ENCODE peak calls at places on chromosomes 2 and 18, in ten cellular contexts. S, Y, M, Z, C, P, H, B, W and F are unnamed samples. For H3K4me1, the result is how much of the 10 kb centered on the place peaks cover.

GRCh38 chr2:75587954-75588587 is 27.3 kb upstream of the EVA1A start:
- DNase-seq in S (no peak), Y (peak), M (no peak), Z (no peak), C (peak), P (no peak), H (no peak), B (peak), W (no peak), F (no peak)

GRCh38 chr2:161761160-161761559 is 136.9 kb downstream of the SLC4A10 start:
- DNase-seq in S (no peak), Y (no peak), M (no peak), Z (no peak), C (no peak), P (no peak), H (no peak), B (no peak), W (no peak), F (no peak)

GRCh38 chr2:218444692-218445357 is 25.9 kb downstream of the VIL1 start:
- DNase-seq in S (no peak), Y (peak), M (peak), Z (no peak), C (no peak), P (no peak), H (no peak), B (no peak), W (peak), F (peak)

GRCh38 chr2:122451040-122451439 is 695.6 kb downstream of the TSN start:
- DNase-seq in S (no peak), Y (no peak), M (no peak), Z (peak), C (peak), P (peak), H (no peak), B (peak), W (peak), F (no peak)

GRCh38 chr2:239904496-239904895 is 120.6 kb downstream of the NDUFA10 start:
- DNase-seq in S (no peak), Y (no peak), M (no peak), Z (no peak), C (no peak), P (no peak), H (peak), B (no peak), W (no peak), F (no peak)

GRCh38 chr2:203579131-203579643 is 44.1 kb upstream of the RAPH1 start:
- DNase-seq in S (peak), Y (peak), M (peak), Z (no peak), C (peak), P (peak), H (no peak), B (peak), W (no peak), F (peak)

GRCh38 chr2:70962885-70963878 is 15.2 kb upstream of the ANKRD53 start:
- DNase-seq in S (no peak), Y (no peak), M (no peak), Z (peak), C (no peak), P (peak), H (peak), B (no peak), W (no peak), F (no peak)

GRCh38 chr2:170359466-170359865 is 181.5 kb downstream of the MYO3B start:
- DNase-seq in S (no peak), Y (no peak), M (no peak), Z (no peak), C (no peak), P (no peak), H (no peak), B (no peak), W (no peak), F (no peak)

GRCh38 chr18:57660961-57661360 is 39.3 kb upstream of the NARS1 start:
- DNase-seq in S (no peak), Y (no peak), M (no peak), Z (no peak), C (peak), P (no peak), H (no peak), B (peak), W (no peak), F (no peak)

GRCh38 chr2:86037795-86038192 is 67.9 kb downstream of the POLR1A start:
- DNase-seq in S (no peak), Y (no peak), M (no peak), Z (no peak), C (no peak), P (no peak), H (no peak), B (no peak), W (no peak), F (no peak)

GRCh38 chr18:28834889-28835288 is 658.0 kb upstream of the CDH2 start:
- DNase-seq in S (no peak), Y (peak), M (no peak), Z (no peak), C (peak), P (no peak), H (no peak), B (peak), W (no peak), F (no peak)

GRCh38 chr2:39991298-39991697 is 212.2 kb upstream of the THUMPD2 start:
- DNase-seq in S (no peak), Y (no peak), M (no peak), Z (no peak), C (peak), P (no peak), H (no peak), B (peak), W (no peak), F (no peak)

GRCh38 chr2:25700221-25700660 is 26.9 kb upstream of the DTNB start:
- DNase-seq in S (no peak), Y (peak), M (no peak), Z (peak), C (peak), P (no peak), H (no peak), B (peak), W (peak), F (peak)

GRCh38 chr2:151091583-151091982 is 170.1 kb downstream of the RBM43 start:
- DNase-seq in S (no peak), Y (no peak), M (no peak), Z (no peak), C (peak), P (no peak), H (no peak), B (no peak), W (no peak), F (no peak)

GRCh38 chr2:207796585-207797350 is 27.1 kb upstream of the FZD5 start:
- DNase-seq in S (peak), Y (peak), M (peak), Z (no peak), C (peak), P (peak), H (no peak), B (peak), W (peak), F (peak)

GRCh38 chr2:219947575-219947974 is 320.1 kb downstream of the SLC4A3 start:
- DNase-seq in S (no peak), Y (no peak), M (no peak), Z (no peak), C (peak), P (no peak), H (no peak), B (peak), W (no peak), F (no peak)

GRCh38 chr2:204982303-204982702 is 437.0 kb downstream of the PARD3B start:
- DNase-seq in S (no peak), Y (no peak), M (no peak), Z (no peak), C (peak), P (peak), H (no peak), B (peak), W (no peak), F (no peak)

GRCh38 chr2:239537633-239538356 is 137.0 kb upstream of the HDAC4 start:
- DNase-seq in S (peak), Y (no peak), M (no peak), Z (no peak), C (no peak), P (no peak), H (no peak), B (no peak), W (no peak), F (no peak)

DNA sequence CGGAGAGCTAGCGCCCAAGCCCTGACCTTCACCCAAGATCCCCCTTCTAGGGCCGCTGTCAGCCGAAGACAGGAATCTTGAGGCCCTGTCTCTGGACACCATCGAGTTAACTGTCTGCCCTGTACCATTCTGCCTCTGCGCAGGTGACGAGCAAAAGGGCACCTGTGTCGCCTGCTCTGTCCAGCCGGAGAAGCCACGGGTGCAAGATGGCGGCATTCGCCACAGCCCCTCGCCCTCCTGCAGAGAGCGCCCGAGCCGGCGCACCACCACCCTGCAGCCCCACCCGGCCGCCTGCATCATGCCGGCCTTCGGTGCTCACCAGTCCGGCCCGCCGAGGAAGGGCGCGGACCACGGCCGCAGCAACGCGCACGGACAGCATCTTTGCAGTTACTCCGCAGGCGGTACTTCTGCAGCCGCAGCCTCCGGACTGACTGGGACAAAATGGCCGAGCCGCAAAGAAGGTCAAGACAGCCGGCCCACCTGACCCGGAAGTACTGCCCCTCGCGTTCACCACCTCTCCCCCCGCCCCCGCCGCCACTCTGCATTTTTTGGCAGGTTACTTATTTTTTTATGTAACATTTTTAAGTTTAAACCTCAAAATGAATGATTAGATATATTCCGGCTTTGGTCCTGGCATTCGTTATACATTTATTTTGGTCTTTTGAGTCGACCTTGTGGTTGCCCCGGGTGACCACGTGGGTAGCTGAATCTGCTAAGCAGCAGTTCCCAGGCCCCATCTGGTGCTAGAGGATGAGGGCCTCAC is at the start of gene ATP5F1A:
- DNase-seq in S (peak), Y (peak), M (peak), Z (peak), C (peak), P (peak), H (peak), B (peak), W (peak), F (peak)
- TF ChIP-seq CTCF in S (peak), Y (no peak), M (no peak), Z (peak), C (peak), P (no peak), H (no peak), B (no peak), W (peak), F (no peak)

GRCh38 chr2:46574457-46575354 is 95.3 kb downstream of the TMEM247 start:
- DNase-seq in S (no peak), Y (no peak), M (no peak), Z (no peak), C (no peak), P (no peak), H (no peak), B (no peak), W (no peak), F (no peak)
- H3K4me1 ChIP-seq in S (under half), Y (under half), M (under half), Z (under half), C (under half), P (under half), H (under half), B (under half), W (under half), F (under half)

DNA sequence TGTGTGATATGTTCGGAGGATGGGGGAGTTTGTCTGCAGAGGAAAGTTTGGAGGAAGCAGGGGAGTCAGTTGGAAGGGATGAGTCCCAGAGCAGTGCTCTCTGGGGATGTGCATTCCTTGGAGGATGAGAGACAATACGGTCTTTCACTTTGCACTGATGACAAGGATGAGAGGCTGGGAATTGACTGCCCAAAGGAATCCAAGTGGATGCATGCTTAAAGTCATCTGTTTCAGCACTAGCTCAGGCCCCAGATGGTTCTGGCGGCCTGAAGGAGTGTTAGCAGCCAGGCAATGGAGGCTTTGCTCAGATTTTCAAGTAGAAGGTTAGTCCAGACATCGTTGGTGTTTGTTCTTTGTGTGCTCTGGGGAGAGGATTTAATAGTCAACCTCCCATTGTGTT is 100.2 kb downstream of the CRIM1 start:
- DNase-seq in S (no peak), Y (no peak), M (no peak), Z (no peak), C (peak), P (no peak), H (no peak), B (peak), W (no peak), F (no peak)
- H3K4me3 ChIP-seq in S (no peak), Y (no peak), M (no peak), Z (no peak), C (no peak), P (no peak), H (no peak), B (no peak), W (no peak), F (no peak)

GRCh38 chr18:21134895-21135294 is 23.3 kb upstream of the ROCK1 start:
- DNase-seq in S (no peak), Y (no peak), M (no peak), Z (peak), C (peak), P (no peak), H (no peak), B (peak), W (no peak), F (no peak)
- TF ChIP-seq CTCF in S (peak), Y (peak), M (peak), Z (peak), C (peak), P (no peak), H (no peak), B (peak), W (peak), F (no peak)

DNA sequence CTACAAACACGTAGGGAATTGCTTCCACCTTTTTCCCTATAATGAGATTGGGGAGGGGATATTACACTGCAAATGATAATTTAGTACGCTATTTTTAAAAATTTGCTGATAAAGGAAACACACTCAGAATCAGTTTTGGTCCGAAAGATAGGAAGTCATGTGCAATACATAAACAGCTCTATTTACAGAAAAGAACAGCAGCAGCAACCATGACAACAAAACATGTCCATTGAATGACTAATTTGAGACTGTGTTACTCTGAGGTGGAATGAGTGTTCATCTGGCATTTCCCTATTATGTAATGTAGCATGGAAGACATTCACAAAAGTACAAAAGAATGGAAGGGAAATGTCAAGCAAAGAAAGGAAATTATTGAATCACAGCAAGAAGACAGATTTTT is 337.2 kb downstream of the NBAS start:
- DNase-seq in S (no peak), Y (peak), M (no peak), Z (no peak), C (peak), P (no peak), H (no peak), B (peak), W (no peak), F (no peak)
- H3K4me1 ChIP-seq in S (under half), Y (under half), M (under half), Z (under half), C (under half), P (under half), H (under half), B (under half), W (under half), F (under half)